ENCODE peak calls at places on chromosome 15, in seven cellular contexts. E, H, I, Y, N, D and P are unnamed samples.
A peak's percentile ranks its signal among the peaks of the same experiment; 100 is the strongest.

GRCh38 chr15:91168457-91168856 is 68.4 kb downstream of the SV2B start:
- DNase-seq in E (no peak), H (no peak), I (no peak), Y (no peak), N (no peak), D (no peak), P (no peak)

GRCh38 chr15:62569460-62570404 is 404.6 kb upstream of the C2CD4B start:
- DNase-seq in E (no peak), H (peak; percentile 87), I (peak; percentile 80), Y (no peak), N (peak; percentile 64), D (peak; percentile 36), P (no peak)

GRCh38 chr15:32042269-32042996 is 12.1 kb downstream of the CHRNA7 start:
- DNase-seq in E (no peak), H (no peak), I (no peak), Y (no peak), N (no peak), D (peak; percentile 34), P (no peak)

GRCh38 chr15:26260517-26261133 is 397.5 kb upstream of the ATP10A start:
- DNase-seq in E (peak; percentile 86), H (peak; percentile 0), I (no peak), Y (peak; percentile 5), N (no peak), D (no peak), P (no peak)

GRCh38 chr15:42159381-42160015 is 3.1 kb upstream of the PLA2G4F start:
- DNase-seq in E (no peak), H (no peak), I (no peak), Y (no peak), N (peak; percentile 80), D (no peak), P (no peak)

GRCh38 chr15:90072978-90073640 is 29.2 kb downstream of the IDH2 start:
- DNase-seq in E (no peak), H (no peak), I (no peak), Y (no peak), N (no peak), D (no peak), P (no peak)

GRCh38 chr15:79099692-79100091 is 9.1 kb upstream of the RASGRF1 start:
- DNase-seq in E (no peak), H (no peak), I (no peak), Y (no peak), N (no peak), D (no peak), P (no peak)

GRCh38 chr15:60469893-60470641 is 8.9 kb downstream of the ICE2 start:
- DNase-seq in E (no peak), H (no peak), I (no peak), Y (no peak), N (no peak), D (no peak), P (no peak)

GRCh38 chr15:90106522-90107117 is 4.4 kb upstream of the IDH2 start:
- DNase-seq in E (no peak), H (peak; percentile 69), I (no peak), Y (no peak), N (peak; percentile 77), D (peak; percentile 95), P (no peak)

GRCh38 chr15:89912145-89912673 is 543 bp downstream of the ARPIN start:
- DNase-seq in E (peak; percentile 46), H (peak; percentile 20), I (peak; percentile 44), Y (no peak), N (peak; percentile 35), D (peak; percentile 25), P (no peak)

GRCh38 chr15:56929389-56929788 is 10.9 kb downstream of the TCF12 start:
- DNase-seq in E (no peak), H (peak; percentile 72), I (no peak), Y (no peak), N (no peak), D (peak; percentile 44), P (no peak)

GRCh38 chr15:44715797-44716334 is 4.5 kb downstream of the B2M start:
- DNase-seq in E (no peak), H (no peak), I (no peak), Y (no peak), N (no peak), D (no peak), P (no peak)
- H3K27ac ChIP-seq in E (no peak overlapping the region), H (no peak overlapping the region), I (no peak overlapping the region), Y (peak overlapping the region; percentile 99), N (peak overlapping the region; percentile 99), D (no peak overlapping the region), P (no peak overlapping the region)

GRCh38 chr15:59170998-59171397 is 35.6 kb upstream of the LDHAL6B start:
- DNase-seq in E (no peak), H (no peak), I (no peak), Y (no peak), N (no peak), D (no peak), P (no peak)
- H3K27ac ChIP-seq in E (peak overlapping the region; percentile 12), H (no peak overlapping the region), I (peak overlapping the region; percentile 85), Y (no peak overlapping the region), N (no peak overlapping the region), D (peak overlapping the region; percentile 84), P (no peak overlapping the region)

DNA sequence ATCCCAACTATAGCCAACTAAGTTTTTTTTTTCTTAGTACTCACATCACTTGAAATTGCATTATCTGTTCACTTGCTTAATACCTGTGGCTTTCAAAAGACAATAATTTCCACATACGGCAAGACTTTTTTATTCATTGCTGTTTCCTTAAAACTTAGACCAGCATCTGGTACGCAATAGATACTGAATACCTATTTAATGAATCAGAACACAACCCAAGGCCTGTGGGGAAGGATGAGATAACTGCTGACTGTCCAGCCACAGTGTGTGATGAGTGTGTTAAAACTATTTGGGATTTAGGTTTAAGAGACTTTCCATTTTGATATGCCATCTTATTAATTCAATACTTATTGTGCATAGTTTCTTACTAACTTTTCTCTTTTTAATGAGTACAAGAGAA is 988.7 kb downstream of the NTRK3 start:
- DNase-seq in E (no peak), H (peak; percentile 97), I (no peak), Y (no peak), N (no peak), D (peak; percentile 72), P (no peak)
- H3K27ac ChIP-seq in E (no peak overlapping the region), H (no peak overlapping the region), I (no peak overlapping the region), Y (no peak overlapping the region), N (no peak overlapping the region), D (no peak overlapping the region), P (no peak overlapping the region)

GRCh38 chr15:70835415-70835814 is 18.5 kb downstream of the LARP6 start:
- DNase-seq in E (no peak), H (no peak), I (peak; percentile 91), Y (no peak), N (peak; percentile 86), D (no peak), P (no peak)
- H3K27ac ChIP-seq in E (no peak overlapping the region), H (no peak overlapping the region), I (peak overlapping the region; percentile 62), Y (no peak overlapping the region), N (peak overlapping the region; percentile 83), D (no peak overlapping the region), P (no peak overlapping the region)

DNA sequence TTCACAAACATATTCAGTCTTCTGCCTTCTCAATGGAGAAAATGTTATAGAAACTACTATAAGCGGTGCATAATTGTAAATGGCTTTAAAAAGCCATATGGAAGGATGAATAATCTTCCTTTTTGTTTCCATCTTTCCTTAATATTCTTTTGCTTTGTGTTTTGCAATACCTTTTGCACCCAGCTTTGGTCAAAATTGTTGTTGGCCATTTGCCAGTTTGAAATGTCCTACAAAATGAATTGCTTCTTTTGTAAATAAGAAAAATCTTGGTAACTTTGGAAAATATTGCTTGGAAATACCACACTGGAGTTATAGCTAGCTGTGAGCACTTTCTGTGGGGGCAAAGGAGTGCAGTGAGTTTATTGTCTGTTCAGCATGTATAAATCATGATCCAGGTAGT is 93.5 kb upstream of the NR2F2 start:
- DNase-seq in E (no peak), H (no peak), I (no peak), Y (no peak), N (no peak), D (no peak), P (no peak)
- H3K27ac ChIP-seq in E (no peak overlapping the region), H (no peak overlapping the region), I (no peak overlapping the region), Y (no peak overlapping the region), N (no peak overlapping the region), D (no peak overlapping the region), P (no peak overlapping the region)